ENCODE peak calls at places on chromosomes 1 and 21, in six cellular contexts. One of them, this sample, is unnamed. For H3K4me1, the result is how much of the 10 kb centered on the place peaks cover.

GRCh38 chr1:23548704-23549143 is 10.6 kb downstream of the ID3 start:
- DNase-seq in H1: no peak
- DNase-seq in CD8-positive, alpha-beta T cell: no peak
- DNase-seq in uterus: peak
- DNase-seq in MM.1S: no peak
- DNase-seq in Panc1: no peak
- DNase-seq in this sample: no peak

GRCh38 chr1:201219481-201220387 is 29.1 kb downstream of the IGFN1 start:
- DNase-seq in H1: no peak
- DNase-seq in uterus: no peak
- DNase-seq in MM.1S: no peak
- DNase-seq in Panc1: no peak
- DNase-seq in CD8-positive, alpha-beta T cell: peak
- DNase-seq in this sample: no peak

GRCh38 chr1:231057410-231057809 is 17.4 kb upstream of the FAM89A start:
- DNase-seq in Panc1: no peak
- DNase-seq in CD8-positive, alpha-beta T cell: no peak
- DNase-seq in MM.1S: no peak
- DNase-seq in uterus: no peak
- DNase-seq in H1: no peak
- DNase-seq in this sample: no peak

GRCh38 chr1:54331091-54331772 is 75.0 kb downstream of the SSBP3 start:
- DNase-seq in CD8-positive, alpha-beta T cell: no peak
- DNase-seq in MM.1S: no peak
- DNase-seq in Panc1: no peak
- DNase-seq in H1: no peak
- DNase-seq in uterus: no peak
- DNase-seq in this sample: no peak

GRCh38 chr21:42424848-42425602 is 21.3 kb downstream of the UBASH3A start:
- DNase-seq in Panc1: no peak
- DNase-seq in MM.1S: peak
- DNase-seq in uterus: no peak
- DNase-seq in CD8-positive, alpha-beta T cell: peak
- DNase-seq in H1: no peak
- DNase-seq in this sample: no peak

GRCh38 chr1:228879164-228879563 is 143.9 kb downstream of the RHOU start:
- DNase-seq in CD8-positive, alpha-beta T cell: no peak
- DNase-seq in MM.1S: no peak
- DNase-seq in uterus: no peak
- DNase-seq in H1: no peak
- DNase-seq in Panc1: no peak
- DNase-seq in this sample: no peak

GRCh38 chr1:226820935-226821718 is 49.3 kb upstream of the PSEN2 start:
- DNase-seq in uterus: peak
- DNase-seq in H1: no peak
- DNase-seq in CD8-positive, alpha-beta T cell: no peak
- DNase-seq in Panc1: peak
- DNase-seq in MM.1S: no peak
- DNase-seq in this sample: peak

GRCh38 chr1:114758251-114758832 is 558 bp upstream of the CSDE1 start:
- DNase-seq in H1: no peak
- DNase-seq in uterus: no peak
- DNase-seq in MM.1S: no peak
- DNase-seq in CD8-positive, alpha-beta T cell: no peak
- DNase-seq in Panc1: no peak
- DNase-seq in this sample: no peak

GRCh38 chr1:146036990-146037646 is 15.6 kb upstream of the HJV start:
- DNase-seq in uterus: peak
- DNase-seq in MM.1S: peak
- DNase-seq in H1: no peak
- DNase-seq in CD8-positive, alpha-beta T cell: peak
- DNase-seq in Panc1: peak
- DNase-seq in this sample: peak

GRCh38 chr1:27509127-27510080 is 19.4 kb upstream of the WASF2 start:
- DNase-seq in Panc1: no peak
- DNase-seq in uterus: no peak
- DNase-seq in H1: no peak
- DNase-seq in MM.1S: no peak
- DNase-seq in CD8-positive, alpha-beta T cell: no peak
- DNase-seq in this sample: no peak

GRCh38 chr1:78834201-78834741 is 172.3 kb downstream of the ADGRL4 start:
- DNase-seq in CD8-positive, alpha-beta T cell: no peak
- DNase-seq in H1: no peak
- DNase-seq in uterus: no peak
- DNase-seq in MM.1S: no peak
- DNase-seq in Panc1: no peak
- DNase-seq in this sample: no peak

GRCh38 chr1:18951818-18952391 is 4.6 kb downstream of the IFFO2 start:
- DNase-seq in MM.1S: peak
- DNase-seq in CD8-positive, alpha-beta T cell: peak
- DNase-seq in uterus: no peak
- DNase-seq in H1: no peak
- DNase-seq in Panc1: no peak
- DNase-seq in this sample: no peak

GRCh38 chr1:6700853-6701436 is 671 bp downstream of the DNAJC11 start:
- DNase-seq in uterus: no peak
- DNase-seq in CD8-positive, alpha-beta T cell: no peak
- DNase-seq in H1: no peak
- DNase-seq in Panc1: no peak
- DNase-seq in MM.1S: peak
- DNase-seq in this sample: peak

GRCh38 chr1:209248649-209249279 is 334.8 kb upstream of the CAMK1G start:
- DNase-seq in H1: no peak
- DNase-seq in Panc1: peak
- DNase-seq in MM.1S: peak
- DNase-seq in uterus: peak
- DNase-seq in CD8-positive, alpha-beta T cell: peak
- DNase-seq in this sample: peak

GRCh38 chr1:232627645-232628334 is 2.1 kb downstream of the SIPA1L2 start:
- DNase-seq in CD8-positive, alpha-beta T cell: no peak
- DNase-seq in uterus: no peak
- DNase-seq in H1: no peak
- DNase-seq in Panc1: no peak
- DNase-seq in MM.1S: peak
- DNase-seq in this sample: no peak

GRCh38 chr21:34198232-34199120 is 125.1 kb downstream of the MRPS6 start:
- DNase-seq in MM.1S: no peak
- DNase-seq in uterus: no peak
- DNase-seq in H1: no peak
- DNase-seq in Panc1: no peak
- DNase-seq in CD8-positive, alpha-beta T cell: peak
- DNase-seq in this sample: no peak

GRCh38 chr1:55059302-55060132 is 20.2 kb downstream of the PCSK9 start:
- DNase-seq in MM.1S: no peak
- DNase-seq in CD8-positive, alpha-beta T cell: no peak
- DNase-seq in Panc1: no peak
- DNase-seq in H1: no peak
- DNase-seq in uterus: no peak
- DNase-seq in this sample: no peak

GRCh38 chr1:110348050-110348449 is 8.9 kb downstream of the RBM15 start:
- DNase-seq in uterus: no peak
- DNase-seq in H1: no peak
- DNase-seq in Panc1: no peak
- DNase-seq in CD8-positive, alpha-beta T cell: no peak
- DNase-seq in MM.1S: no peak
- DNase-seq in this sample: no peak

GRCh38 chr1:6508154-6508875 is 16.8 kb upstream of the PLEKHG5 start:
- DNase-seq in H1: no peak
- DNase-seq in Panc1: no peak
- DNase-seq in uterus: no peak
- DNase-seq in MM.1S: no peak
- DNase-seq in CD8-positive, alpha-beta T cell: no peak
- DNase-seq in this sample: no peak

GRCh38 chr1:22190731-22191130 is 47.8 kb upstream of the WNT4 start:
- DNase-seq in MM.1S: no peak
- DNase-seq in uterus: no peak
- DNase-seq in Panc1: no peak
- DNase-seq in CD8-positive, alpha-beta T cell: no peak
- DNase-seq in H1: no peak
- DNase-seq in this sample: no peak

GRCh38 chr1:169833179-169833901 is 38.6 kb upstream of the METTL18 start:
- DNase-seq in uterus: no peak
- DNase-seq in Panc1: no peak
- DNase-seq in MM.1S: no peak
- DNase-seq in CD8-positive, alpha-beta T cell: no peak
- DNase-seq in H1: no peak
- DNase-seq in this sample: no peak

GRCh38 chr21:21200103-21200938 is 202.1 kb downstream of the NCAM2 start:
- DNase-seq in H1: no peak
- DNase-seq in MM.1S: no peak
- DNase-seq in CD8-positive, alpha-beta T cell: no peak
- DNase-seq in uterus: peak
- DNase-seq in Panc1: peak
- DNase-seq in this sample: peak
- H3K27ac ChIP-seq in H1: no peak
- H3K27ac ChIP-seq in MM.1S: no peak
- H3K27ac ChIP-seq in CD8-positive, alpha-beta T cell: no peak
- H3K27ac ChIP-seq in uterus: no peak
- H3K27ac ChIP-seq in Panc1: no peak
- H3K27ac ChIP-seq in this sample: no peak

GRCh38 chr21:44847261-44848056 is 26.0 kb downstream of the PTTG1IP start:
- DNase-seq in uterus: no peak
- DNase-seq in MM.1S: no peak
- DNase-seq in CD8-positive, alpha-beta T cell: no peak
- DNase-seq in Panc1: no peak
- DNase-seq in H1: no peak
- DNase-seq in this sample: no peak

GRCh38 chr21:44846485-44847260 is 26.8 kb downstream of the PTTG1IP start:
- DNase-seq in H1: no peak
- DNase-seq in Panc1: no peak
- DNase-seq in MM.1S: no peak
- DNase-seq in uterus: no peak
- DNase-seq in CD8-positive, alpha-beta T cell: peak
- DNase-seq in this sample: peak

GRCh38 chr21:44844256-44844655 is 26.4 kb upstream of the SUMO3 start:
- DNase-seq in CD8-positive, alpha-beta T cell: no peak
- DNase-seq in MM.1S: no peak
- DNase-seq in uterus: no peak
- DNase-seq in Panc1: no peak
- DNase-seq in H1: no peak
- DNase-seq in this sample: no peak

GRCh38 chr21:44845418-44846200 is 27.7 kb upstream of the SUMO3 start:
- DNase-seq in Panc1: no peak
- DNase-seq in H1: peak
- DNase-seq in uterus: peak
- DNase-seq in CD8-positive, alpha-beta T cell: peak
- DNase-seq in MM.1S: peak
- DNase-seq in this sample: peak

GRCh38 chr21:44846201-44846484 is 27.3 kb downstream of the PTTG1IP start:
- DNase-seq in H1: no peak
- DNase-seq in MM.1S: peak
- DNase-seq in CD8-positive, alpha-beta T cell: no peak
- DNase-seq in Panc1: no peak
- DNase-seq in uterus: no peak
- DNase-seq in this sample: no peak
- TF ChIP-seq CTCF in H1: no peak
- TF ChIP-seq CTCF in MM.1S: no peak
- TF ChIP-seq CTCF in CD8-positive, alpha-beta T cell: peak
- TF ChIP-seq CTCF in Panc1: no peak
- TF ChIP-seq CTCF in uterus: no peak
- TF ChIP-seq CTCF in this sample: no peak

DNA sequence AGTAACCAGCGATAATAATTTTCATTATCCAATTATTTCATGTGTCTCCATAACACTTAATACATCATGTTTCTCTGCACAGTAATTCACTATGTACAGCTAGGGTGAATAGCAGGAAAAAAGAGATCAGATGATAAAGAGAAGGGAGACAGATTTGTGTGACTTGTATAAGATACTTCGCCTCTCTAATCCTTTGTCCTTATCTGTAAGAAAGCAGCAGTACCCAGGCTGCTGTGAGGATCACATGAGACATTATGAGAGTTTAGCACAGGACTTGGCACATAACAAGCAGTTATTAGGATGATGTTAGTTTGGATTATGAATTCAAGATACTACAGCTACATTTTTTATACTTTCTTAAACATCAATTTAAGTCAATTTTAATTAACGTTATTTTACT is 6.3 kb downstream of the ERG start:
- DNase-seq in MM.1S: no peak
- DNase-seq in uterus: no peak
- DNase-seq in CD8-positive, alpha-beta T cell: no peak
- DNase-seq in H1: no peak
- DNase-seq in Panc1: no peak
- DNase-seq in this sample: no peak
- H3K4me1 ChIP-seq in MM.1S: under half
- H3K4me1 ChIP-seq in uterus: under half
- H3K4me1 ChIP-seq in CD8-positive, alpha-beta T cell: under half
- H3K4me1 ChIP-seq in H1: under half
- H3K4me1 ChIP-seq in Panc1: under half
- H3K4me1 ChIP-seq in this sample: under half

GRCh38 chr1:37930246-37931142 is 16.4 kb downstream of the INPP5B start:
- DNase-seq in MM.1S: no peak
- DNase-seq in uterus: no peak
- DNase-seq in H1: no peak
- DNase-seq in CD8-positive, alpha-beta T cell: peak
- DNase-seq in Panc1: no peak
- DNase-seq in this sample: no peak

GRCh38 chr1:37922767-37923550 is 23.9 kb downstream of the INPP5B start:
- DNase-seq in CD8-positive, alpha-beta T cell: no peak
- DNase-seq in MM.1S: no peak
- DNase-seq in H1: no peak
- DNase-seq in Panc1: no peak
- DNase-seq in uterus: no peak
- DNase-seq in this sample: no peak

GRCh38 chr1:37925316-37925715 is 21.5 kb downstream of the INPP5B start:
- DNase-seq in Panc1: no peak
- DNase-seq in MM.1S: no peak
- DNase-seq in uterus: no peak
- DNase-seq in CD8-positive, alpha-beta T cell: no peak
- DNase-seq in H1: no peak
- DNase-seq in this sample: no peak

GRCh38 chr1:37923551-37923889 is 23.3 kb downstream of the INPP5B start:
- DNase-seq in H1: no peak
- DNase-seq in Panc1: no peak
- DNase-seq in CD8-positive, alpha-beta T cell: no peak
- DNase-seq in uterus: no peak
- DNase-seq in MM.1S: no peak
- DNase-seq in this sample: no peak

DNA sequence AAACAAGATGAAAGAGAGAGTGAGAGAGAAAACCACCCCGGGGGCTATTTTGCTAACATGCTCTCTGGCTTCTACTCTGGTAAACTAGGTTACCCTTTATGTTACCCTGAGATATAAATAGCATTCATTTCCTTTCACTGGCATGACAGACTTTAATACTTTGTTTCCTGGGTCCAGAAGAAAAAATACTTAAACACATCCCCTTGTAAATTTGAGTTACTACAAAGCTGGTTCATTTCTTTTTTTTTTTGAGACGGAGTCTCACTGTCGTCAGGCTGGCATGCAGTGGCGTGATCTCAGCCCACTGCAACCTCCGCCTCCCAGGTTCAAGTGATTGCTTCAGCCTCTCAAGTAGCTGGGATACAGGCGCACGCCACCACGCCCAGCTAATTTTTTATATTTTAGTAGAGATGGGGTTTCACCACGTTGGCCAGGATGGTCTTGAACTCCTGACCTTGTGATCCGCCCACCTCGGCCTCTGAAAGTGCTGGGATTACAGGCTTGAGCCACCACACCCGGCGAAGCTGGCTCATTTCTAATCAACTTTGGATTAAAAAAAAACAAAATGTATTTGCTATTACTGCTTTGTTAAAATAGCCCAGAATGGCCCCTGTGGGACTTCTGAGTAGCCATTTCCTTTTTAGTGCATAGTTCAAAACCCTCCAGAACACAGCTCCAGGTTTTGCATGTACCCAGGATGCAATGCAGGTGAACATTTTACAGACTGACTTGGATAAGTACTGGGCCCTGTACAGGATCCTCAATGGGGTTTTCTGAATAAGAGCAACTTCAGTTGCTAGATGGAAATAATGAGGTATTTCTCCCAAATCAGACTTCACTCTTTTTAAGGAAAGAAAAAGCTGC is 20.6 kb downstream of the INPP5B start:
- DNase-seq in uterus: no peak
- DNase-seq in H1: no peak
- DNase-seq in CD8-positive, alpha-beta T cell: no peak
- DNase-seq in Panc1: no peak
- DNase-seq in MM.1S: no peak
- DNase-seq in this sample: no peak
- H3K27ac ChIP-seq in uterus: no peak
- H3K27ac ChIP-seq in H1: no peak
- H3K27ac ChIP-seq in CD8-positive, alpha-beta T cell: peak
- H3K27ac ChIP-seq in Panc1: no peak
- H3K27ac ChIP-seq in MM.1S: no peak
- H3K27ac ChIP-seq in this sample: no peak

This sample was measured in testis.